ENCODE peak calls at places on chromosomes 3 and 15, in five cellular contexts. One of them, this sample, is unnamed.

GRCh38 chr3:9615003-9615628 is 34.2 kb upstream of the MTMR14 start:
- DNase-seq in osteoblast: peak; percentile 51
- DNase-seq in fibroblast of lung: no peak
- DNase-seq in PC-3: peak; percentile 60
- DNase-seq in GM23248: no peak
- DNase-seq in this sample: no peak

GRCh38 chr15:67839358-67839928 is 402 bp downstream of the RNU6-1 start:
- DNase-seq in PC-3: peak; percentile 51
- DNase-seq in fibroblast of lung: peak; percentile 32
- DNase-seq in osteoblast: peak; percentile 85
- DNase-seq in GM23248: peak; percentile 69
- DNase-seq in this sample: peak; percentile 66

GRCh38 chr3:46701211-46701939 is at the start of gene TMIE:
- DNase-seq in fibroblast of lung: peak; percentile 12
- DNase-seq in osteoblast: peak; percentile 92
- DNase-seq in PC-3: no peak
- DNase-seq in GM23248: peak; percentile 47
- DNase-seq in this sample: no peak

GRCh38 chr3:154122912-154123559 is 1.8 kb downstream of the ARHGEF26 start:
- DNase-seq in PC-3: peak; percentile 41
- DNase-seq in GM23248: peak; percentile 23
- DNase-seq in fibroblast of lung: peak; percentile 27
- DNase-seq in osteoblast: peak; percentile 85
- DNase-seq in this sample: no peak

GRCh38 chr15:88653200-88654064 is 14.6 kb downstream of the ISG20 start:
- DNase-seq in fibroblast of lung: no peak
- DNase-seq in osteoblast: no peak
- DNase-seq in PC-3: no peak
- DNase-seq in GM23248: no peak
- DNase-seq in this sample: no peak

GRCh38 chr3:16319307-16319706 is 54.3 kb downstream of the OXNAD1 start:
- DNase-seq in PC-3: peak; percentile 33
- DNase-seq in fibroblast of lung: no peak
- DNase-seq in osteoblast: no peak
- DNase-seq in GM23248: no peak
- DNase-seq in this sample: peak; percentile 38

GRCh38 chr3:133038731-133039398 is 674 bp downstream of the TMEM108 start:
- DNase-seq in fibroblast of lung: peak; percentile 2
- DNase-seq in PC-3: no peak
- DNase-seq in GM23248: peak; percentile 33
- DNase-seq in osteoblast: peak; percentile 84
- DNase-seq in this sample: no peak

GRCh38 chr3:190041333-190042041 is 79.2 kb downstream of the P3H2 start:
- DNase-seq in osteoblast: no peak
- DNase-seq in PC-3: no peak
- DNase-seq in fibroblast of lung: peak; percentile 39
- DNase-seq in GM23248: no peak
- DNase-seq in this sample: no peak

GRCh38 chr3:38458796-38459498 is 5.3 kb downstream of the ACVR2B start:
- DNase-seq in osteoblast: peak; percentile 98
- DNase-seq in GM23248: no peak
- DNase-seq in PC-3: peak; percentile 66
- DNase-seq in fibroblast of lung: peak; percentile 67
- DNase-seq in this sample: no peak

GRCh38 chr3:150078983-150079739 is 108.5 kb upstream of the PFN2 start:
- DNase-seq in GM23248: peak; percentile 97
- DNase-seq in fibroblast of lung: peak; percentile 98
- DNase-seq in PC-3: peak; percentile 91
- DNase-seq in osteoblast: peak; percentile 89
- DNase-seq in this sample: no peak

DNA sequence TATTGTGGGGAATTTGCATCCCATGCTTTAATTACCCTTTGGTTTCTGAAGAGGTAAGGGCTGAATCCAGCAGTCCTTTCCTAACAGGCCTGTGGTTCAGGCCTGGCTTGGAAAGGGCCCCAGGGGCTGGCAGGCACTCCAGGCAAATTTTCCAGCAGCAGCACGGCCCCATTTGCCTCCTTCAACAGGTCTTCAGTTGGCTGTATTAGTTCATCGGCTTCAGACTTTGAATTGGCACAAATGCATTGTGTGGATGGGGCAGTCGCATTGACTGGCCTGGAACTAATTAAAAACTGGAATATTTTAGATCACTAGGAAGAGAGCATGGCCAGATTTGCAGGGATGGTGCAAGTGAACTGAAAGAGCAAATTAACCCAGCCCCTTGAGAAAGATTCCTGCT is 207.8 kb upstream of the MCTP2 start:
- DNase-seq in osteoblast: no peak
- DNase-seq in fibroblast of lung: no peak
- DNase-seq in PC-3: no peak
- DNase-seq in GM23248: no peak
- DNase-seq in this sample: no peak
- H3K27ac ChIP-seq in osteoblast: no peak overlapping the region
- H3K27ac ChIP-seq in fibroblast of lung: no peak overlapping the region
- H3K27ac ChIP-seq in PC-3: no peak overlapping the region
- H3K27ac ChIP-seq in GM23248: no peak overlapping the region
- H3K27ac ChIP-seq in this sample: no peak overlapping the region

DNA sequence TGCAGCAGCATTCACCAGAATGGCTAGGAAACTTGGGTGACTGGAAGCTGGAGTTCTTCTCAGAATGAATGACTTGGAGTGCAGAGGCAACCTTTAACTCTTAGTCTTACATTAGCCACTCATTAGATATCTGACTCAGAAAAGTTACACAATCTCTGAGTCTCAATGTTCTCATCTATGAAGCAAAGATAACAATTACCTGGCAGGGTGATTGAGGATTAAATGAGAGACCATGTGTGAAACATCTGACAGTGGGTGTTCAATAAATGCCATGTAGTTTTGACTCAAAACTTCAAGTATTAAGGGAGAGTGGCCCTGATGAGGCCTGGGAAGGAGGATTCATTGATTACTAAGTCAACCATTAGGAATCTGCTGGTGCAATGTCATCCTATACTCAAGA is 48.3 kb downstream of the MRPL3 start:
- DNase-seq in PC-3: peak; percentile 8
- DNase-seq in GM23248: peak; percentile 76
- DNase-seq in fibroblast of lung: peak; percentile 64
- DNase-seq in osteoblast: no peak
- DNase-seq in this sample: no peak
- H2AFZ ChIP-seq in PC-3: no peak overlapping the region
- H2AFZ ChIP-seq in GM23248: no peak overlapping the region
- H2AFZ ChIP-seq in fibroblast of lung: no peak overlapping the region
- H2AFZ ChIP-seq in osteoblast: no peak overlapping the region
- H2AFZ ChIP-seq in this sample: no peak overlapping the region

GRCh38 chr3:45628746-45629145 is 34.2 kb downstream of the LIMD1 start:
- DNase-seq in GM23248: no peak
- DNase-seq in osteoblast: no peak
- DNase-seq in PC-3: no peak
- DNase-seq in fibroblast of lung: no peak
- DNase-seq in this sample: no peak

GRCh38 chr3:45635475-45636256 is 41.1 kb downstream of the LIMD1 start:
- DNase-seq in PC-3: peak; percentile 56
- DNase-seq in fibroblast of lung: peak; percentile 82
- DNase-seq in GM23248: peak; percentile 86
- DNase-seq in osteoblast: peak; percentile 90
- DNase-seq in this sample: no peak

GRCh38 chr3:45630325-45630724 is 35.8 kb downstream of the LIMD1 start:
- DNase-seq in GM23248: no peak
- DNase-seq in PC-3: no peak
- DNase-seq in fibroblast of lung: no peak
- DNase-seq in osteoblast: no peak
- DNase-seq in this sample: no peak

GRCh38 chr3:45632956-45633355 is 38.4 kb downstream of the LIMD1 start:
- DNase-seq in PC-3: no peak
- DNase-seq in GM23248: no peak
- DNase-seq in fibroblast of lung: no peak
- DNase-seq in osteoblast: no peak
- DNase-seq in this sample: no peak

GRCh38 chr3:45631486-45631885 is 36.9 kb downstream of the LIMD1 start:
- DNase-seq in fibroblast of lung: no peak
- DNase-seq in PC-3: no peak
- DNase-seq in GM23248: no peak
- DNase-seq in osteoblast: no peak
- DNase-seq in this sample: peak; percentile 20
- H3K27ac ChIP-seq in fibroblast of lung: no peak overlapping the region
- H3K27ac ChIP-seq in PC-3: no peak overlapping the region
- H3K27ac ChIP-seq in GM23248: no peak overlapping the region
- H3K27ac ChIP-seq in osteoblast: no peak overlapping the region
- H3K27ac ChIP-seq in this sample: no peak overlapping the region

GRCh38 chr15:31433574-31433973 is 106.9 kb downstream of the KLF13 start:
- DNase-seq in fibroblast of lung: no peak
- DNase-seq in osteoblast: peak; percentile 41
- DNase-seq in PC-3: no peak
- DNase-seq in GM23248: no peak
- DNase-seq in this sample: no peak

GRCh38 chr15:31435891-31436628 is 109.4 kb downstream of the KLF13 start:
- DNase-seq in GM23248: peak; percentile 87
- DNase-seq in fibroblast of lung: no peak
- DNase-seq in PC-3: peak; percentile 8
- DNase-seq in osteoblast: peak; percentile 87
- DNase-seq in this sample: peak; percentile 38

GRCh38 chr15:31434418-31435255 is 108.0 kb downstream of the KLF13 start:
- DNase-seq in GM23248: peak; percentile 98
- DNase-seq in osteoblast: peak; percentile 99
- DNase-seq in fibroblast of lung: peak; percentile 90
- DNase-seq in PC-3: peak; percentile 56
- DNase-seq in this sample: peak; percentile 71

GRCh38 chr15:31433101-31433500 is 106.5 kb downstream of the KLF13 start:
- DNase-seq in osteoblast: peak; percentile 84
- DNase-seq in GM23248: peak; percentile 42
- DNase-seq in PC-3: no peak
- DNase-seq in fibroblast of lung: no peak
- DNase-seq in this sample: no peak

DNA sequence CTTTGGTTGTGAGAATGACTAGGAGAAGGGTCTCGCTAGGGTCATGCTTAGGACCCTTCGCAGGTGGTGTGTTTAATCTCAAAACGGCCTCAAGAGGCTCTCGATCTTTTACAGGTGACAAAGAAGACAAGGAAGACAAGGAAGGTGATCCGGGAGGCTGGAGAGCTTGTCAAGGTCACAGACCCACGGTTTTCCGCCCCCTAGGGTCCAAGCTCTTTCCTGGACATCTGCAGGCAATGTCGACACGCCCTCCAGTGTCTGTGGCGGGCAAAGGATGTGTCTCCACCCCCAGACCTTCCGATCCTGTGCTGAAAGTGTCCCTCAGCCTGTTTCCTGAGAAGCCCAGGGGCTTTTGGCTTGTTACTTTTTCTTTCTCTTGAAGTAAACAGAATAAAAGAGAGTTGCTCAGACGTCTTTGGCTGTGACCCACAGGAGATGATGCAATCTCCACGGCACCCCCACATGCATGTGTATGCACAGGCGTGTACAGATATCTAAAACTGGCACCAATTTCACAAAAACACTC is 108.7 kb downstream of the KLF13 start:
- DNase-seq in osteoblast: peak; percentile 86
- DNase-seq in GM23248: peak; percentile 87
- DNase-seq in PC-3: peak; percentile 65
- DNase-seq in fibroblast of lung: peak; percentile 64
- DNase-seq in this sample: peak; percentile 94
- H2AFZ ChIP-seq in osteoblast: peak overlapping the region; percentile 74
- H2AFZ ChIP-seq in GM23248: peak overlapping the region; percentile 49
- H2AFZ ChIP-seq in PC-3: peak overlapping the region; percentile 76
- H2AFZ ChIP-seq in fibroblast of lung: peak overlapping the region; percentile 48
- H2AFZ ChIP-seq in this sample: peak overlapping the region; percentile 89

DNA sequence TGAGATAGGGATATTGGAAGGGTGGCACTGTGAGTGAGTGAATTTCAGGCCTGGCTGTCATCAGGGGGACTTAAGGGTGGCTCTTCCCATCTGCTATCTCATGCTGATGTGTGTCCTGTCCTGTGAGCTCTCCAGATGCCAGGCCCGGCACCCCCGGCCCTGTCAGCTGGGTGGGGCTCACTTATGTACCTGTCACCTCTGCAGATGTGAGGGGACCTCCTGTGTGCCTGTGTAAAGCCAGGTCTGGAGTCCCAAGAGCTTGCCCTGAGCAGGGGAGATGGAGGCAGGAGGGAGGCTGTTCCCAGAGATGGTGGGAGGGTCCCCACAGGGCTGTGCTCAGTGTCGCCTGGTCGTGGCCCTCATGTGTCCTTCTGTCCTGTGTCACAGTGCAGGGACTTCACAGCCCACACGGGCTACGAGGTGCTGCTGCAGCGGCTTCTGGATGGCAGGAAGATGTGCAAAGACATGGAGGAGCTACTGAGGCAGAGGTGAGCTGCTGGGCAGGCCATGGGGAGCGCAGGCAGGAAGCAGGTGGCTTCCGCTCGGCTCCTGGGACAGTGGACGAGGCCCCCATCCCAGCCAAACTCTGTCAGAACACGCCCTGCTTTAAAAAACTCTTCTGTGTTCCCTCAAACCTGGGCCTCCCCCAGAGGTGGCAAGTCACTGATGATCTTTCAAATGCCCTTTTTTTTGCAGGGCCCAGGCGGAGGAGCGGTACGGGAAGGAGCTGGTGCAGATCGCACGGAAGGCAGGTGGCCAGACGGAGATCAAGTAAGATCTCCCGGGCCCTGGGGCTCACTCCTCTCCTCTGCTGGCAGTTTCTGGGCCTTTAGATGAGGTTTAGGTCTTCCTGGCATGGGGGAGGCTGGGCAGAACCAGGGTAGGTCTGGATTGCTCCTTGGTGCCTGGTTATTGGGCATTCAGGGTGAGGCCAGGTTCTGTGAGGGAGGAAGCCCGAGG is 23.1 kb downstream of the PSTPIP1 start:
- DNase-seq in PC-3: no peak
- DNase-seq in osteoblast: peak; percentile 83
- DNase-seq in GM23248: no peak
- DNase-seq in fibroblast of lung: no peak
- DNase-seq in this sample: no peak
- H3K27ac ChIP-seq in PC-3: no peak overlapping the region
- H3K27ac ChIP-seq in osteoblast: no peak overlapping the region
- H3K27ac ChIP-seq in GM23248: no peak overlapping the region
- H3K27ac ChIP-seq in fibroblast of lung: no peak overlapping the region
- H3K27ac ChIP-seq in this sample: no peak overlapping the region